ENCODE peak calls at places on chromosomes 11 and 22, in eight cellular contexts. C is trophoblast cell; B is NT2/D1; X is effector memory CD4-positive, alpha-beta T cell; T is CD8-positive, alpha-beta memory T cell; R is adipocyte; M is mammary epithelial cell; Q is A549. V is an unnamed sample. For H3K9me3, the result is how much of the 10 kb centered on the place peaks cover.

GRCh38 chr11:117511483-117511934 is 183.9 kb downstream of the CEP164 start:
- DNase-seq in X (no peak), R (no peak), Q (no peak), M (no peak), C (peak), B (no peak), T (no peak), V (no peak)

GRCh38 chr11:28939381-28939780 is 831.2 kb downstream of the METTL15 start:
- DNase-seq in R (no peak), C (no peak), Q (no peak), T (no peak), X (no peak), B (no peak), M (no peak), V (no peak)

GRCh38 chr11:132263231-132263630 is 892.8 kb downstream of the NTM start:
- DNase-seq in M (no peak), Q (no peak), C (no peak), T (no peak), R (no peak), B (no peak), X (no peak), V (no peak)

GRCh38 chr11:109426442-109426841 is 4.5 kb downstream of the C11orf87 start:
- DNase-seq in R (no peak), M (peak), T (no peak), X (no peak), B (no peak), Q (no peak), C (peak), V (no peak)

GRCh38 chr22:27215826-27216320 is 558.5 kb downstream of the MIAT start:
- DNase-seq in M (no peak), B (no peak), X (no peak), Q (no peak), C (no peak), R (no peak), T (no peak), V (no peak)

GRCh38 chr11:42870480-42870879 is 441.3 kb upstream of the API5 start:
- DNase-seq in X (no peak), T (no peak), B (no peak), M (no peak), Q (no peak), R (no peak), C (peak), V (no peak)

GRCh38 chr22:49286236-49286760 is 541.4 kb downstream of the BRD1 start:
- DNase-seq in T (no peak), M (no peak), Q (no peak), R (no peak), X (no peak), C (no peak), B (no peak), V (no peak)

GRCh38 chr11:65403607-65404121 is 17.2 kb downstream of the FRMD8 start:
- DNase-seq in B (no peak), C (no peak), R (no peak), Q (no peak), X (no peak), M (no peak), T (no peak), V (no peak)

GRCh38 chr22:25346859-25347751 is 127.7 kb downstream of the CRYBB2 start:
- DNase-seq in B (no peak), Q (no peak), R (peak), C (no peak), M (no peak), T (no peak), X (no peak), V (no peak)

GRCh38 chr22:42282943-42283287 is 12.5 kb upstream of the TCF20 start:
- DNase-seq in T (no peak), C (no peak), B (no peak), R (no peak), Q (no peak), X (no peak), M (no peak), V (no peak)

GRCh38 chr11:83409891-83410290 is 123.7 kb upstream of the CCDC90B start:
- DNase-seq in X (no peak), M (no peak), Q (no peak), C (no peak), B (no peak), T (no peak), R (no peak), V (no peak)

GRCh38 chr22:46023558-46023981 is 46.6 kb upstream of the WNT7B start:
- DNase-seq in R (no peak), M (no peak), T (no peak), X (no peak), B (no peak), C (peak), Q (no peak), V (no peak)

GRCh38 chr11:57434640-57435546 is 8.0 kb upstream of the SLC43A3 start:
- DNase-seq in T (no peak), C (peak), Q (peak), M (peak), R (peak), B (no peak), X (no peak), V (no peak)

GRCh38 chr11:63558459-63559157 is 4.6 kb downstream of the PLAAT2 start:
- DNase-seq in B (no peak), C (no peak), X (no peak), M (no peak), T (no peak), Q (no peak), R (no peak), V (no peak)

GRCh38 chr22:36330655-36331305 is 57.0 kb downstream of the MYH9 start:
- DNase-seq in M (no peak), C (peak), Q (no peak), T (no peak), X (peak), R (peak), B (no peak), V (no peak)

GRCh38 chr11:20235164-20235563 is 74.9 kb upstream of the DBX1 start:
- DNase-seq in R (no peak), T (no peak), C (no peak), M (no peak), Q (no peak), X (no peak), B (no peak), V (no peak)

GRCh38 chr22:19106886-19107729 is 15.1 kb downstream of the DGCR2 start:
- DNase-seq in B (no peak), M (no peak), X (no peak), R (no peak), C (no peak), T (no peak), Q (no peak), V (no peak)

GRCh38 chr11:121965330-121965729 is 150.7 kb downstream of the BLID start:
- DNase-seq in R (peak), T (no peak), Q (no peak), B (no peak), C (no peak), M (peak), X (no peak), V (no peak)

GRCh38 chr11:134950692-134951304 is 538.8 kb upstream of the B3GAT1 start:
- DNase-seq in C (no peak), B (no peak), T (no peak), Q (no peak), M (no peak), R (peak), X (no peak), V (no peak)

GRCh38 chr22:23397008-23397617 is 183.0 kb downstream of the IGLL1 start:
- DNase-seq in T (no peak), Q (no peak), X (no peak), R (no peak), M (no peak), B (no peak), C (no peak), V (no peak)

GRCh38 chr22:22678970-22679369 is 34.6 kb downstream of the GGTLC2 start:
- DNase-seq in M (no peak), B (no peak), X (no peak), T (no peak), Q (no peak), C (no peak), R (no peak), V (no peak)

GRCh38 chr22:37631448-37632173 is 7.9 kb upstream of the SH3BP1 start:
- DNase-seq in T (peak), B (no peak), R (no peak), M (no peak), C (no peak), Q (no peak), X (no peak), V (no peak)

GRCh38 chr22:40703731-40704130 is 24.4 kb downstream of the MCHR1 start:
- DNase-seq in B (no peak), T (no peak), Q (no peak), M (no peak), X (no peak), C (no peak), R (peak), V (no peak)

GRCh38 chr22:49838771-49839717 is 11.4 kb upstream of the BRD1 start:
- DNase-seq in Q (no peak), T (peak), X (peak), B (no peak), R (no peak), M (peak), C (peak), V (peak)

GRCh38 chr11:33375688-33376311 is 118.6 kb downstream of the HIPK3 start:
- DNase-seq in T (no peak), R (peak), C (no peak), X (no peak), M (peak), Q (peak), B (no peak), V (no peak)

GRCh38 chr11:113322158-113322557 is 7.8 kb downstream of the TTC12 start:
- DNase-seq in C (no peak), Q (no peak), M (no peak), B (no peak), T (no peak), R (no peak), X (no peak), V (no peak)

GRCh38 chr22:37235897-37236607 is 8.0 kb downstream of the RAC2 start:
- DNase-seq in X (no peak), B (no peak), T (no peak), M (no peak), Q (no peak), C (no peak), R (no peak), V (no peak)

GRCh38 chr22:46397951-46398350 is 62.4 kb downstream of the TRMU start:
- DNase-seq in T (no peak), X (no peak), B (no peak), Q (no peak), C (no peak), R (no peak), M (no peak), V (no peak)

GRCh38 chr11:44766112-44766971 is 39.6 kb downstream of the TSPAN18 start:
- DNase-seq in B (no peak), R (peak), T (no peak), C (no peak), M (no peak), Q (no peak), X (no peak), V (no peak)

GRCh38 chr11:107591446-107592236 is 694 bp downstream of the ELMOD1 start:
- DNase-seq in T (no peak), X (no peak), M (peak), R (peak), C (peak), Q (peak), B (no peak), V (peak)

GRCh38 chr11:11000546-11001283 is 142.9 kb upstream of the ZBED5 start:
- DNase-seq in T (no peak), Q (no peak), C (peak), X (no peak), R (no peak), B (no peak), M (no peak), V (no peak)

GRCh38 chr11:133355095-133355494 is 177.2 kb downstream of the OPCML start:
- DNase-seq in T (no peak), Q (no peak), R (no peak), X (no peak), M (peak), B (no peak), C (no peak), V (no peak)

GRCh38 chr11:133354069-133354468 is 178.2 kb downstream of the OPCML start:
- DNase-seq in R (no peak), M (no peak), B (no peak), Q (no peak), C (no peak), X (no peak), T (no peak), V (no peak)

GRCh38 chr11:133347988-133348387 is 184.3 kb downstream of the OPCML start:
- DNase-seq in B (no peak), C (no peak), Q (no peak), M (peak), T (no peak), X (no peak), R (no peak), V (no peak)

DNA sequence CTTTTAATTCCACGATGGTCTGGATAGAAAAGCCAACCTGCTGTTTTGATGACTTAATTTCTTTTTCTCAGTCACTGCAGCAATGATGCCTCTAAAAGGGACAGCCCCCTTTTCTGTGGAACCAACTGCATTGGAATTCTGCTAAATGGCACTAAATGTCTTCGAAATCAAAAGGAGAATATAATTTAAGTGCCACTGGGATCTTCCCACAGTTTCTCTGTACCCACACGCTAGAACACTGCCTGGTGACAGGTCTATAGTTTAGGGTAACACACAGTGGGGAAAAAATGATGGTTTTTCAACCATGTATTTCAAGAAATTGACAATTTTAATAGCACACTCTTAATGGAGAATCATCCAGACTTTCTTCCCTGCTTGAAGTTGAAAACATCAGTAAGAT is 182.3 kb downstream of the OPCML start:
- DNase-seq in B (no peak), C (no peak), X (no peak), T (no peak), R (no peak), M (no peak), Q (no peak), V (no peak)
- H3K9me3 ChIP-seq in B (under half), C (under half), X (under half), T (under half), R (under half), M (under half), Q (under half), V (under half)

GRCh38 chr11:3994030-3994640 is 100.5 kb upstream of the RRM1 start:
- DNase-seq in M (peak), Q (no peak), X (no peak), R (no peak), C (no peak), B (no peak), T (no peak), V (no peak)

GRCh38 chr11:3995307-3995706 is 99.3 kb upstream of the RRM1 start:
- DNase-seq in B (no peak), C (no peak), T (no peak), M (no peak), Q (no peak), X (no peak), R (no peak), V (no peak)

GRCh38 chr11:3989891-3990290 is 104.7 kb upstream of the RRM1 start:
- DNase-seq in T (no peak), R (no peak), X (no peak), C (no peak), M (no peak), Q (no peak), B (no peak), V (no peak)

GRCh38 chr11:3990406-3990805 is 104.2 kb upstream of the RRM1 start:
- DNase-seq in Q (no peak), B (no peak), M (no peak), R (no peak), T (no peak), X (no peak), C (no peak), V (no peak)

GRCh38 chr11:3992964-3993363 is 101.6 kb upstream of the RRM1 start:
- DNase-seq in X (no peak), R (no peak), Q (no peak), T (no peak), B (no peak), C (no peak), M (no peak), V (no peak)
- H3K9me3 ChIP-seq in X (under half), R (under half), Q (under half), T (under half), B (under half), C (under half), M (under half), V (under half)

GRCh38 chr11:37504066-37504611 is 906.1 kb upstream of the RAG2 start:
- DNase-seq in Q (no peak), B (no peak), T (no peak), R (peak), M (peak), C (peak), X (no peak), V (no peak)
- H3K9me3 ChIP-seq in Q (under half), B (under half), T (under half), R (under half), M (under half), C (under half), X (under half), V (under half)

DNA sequence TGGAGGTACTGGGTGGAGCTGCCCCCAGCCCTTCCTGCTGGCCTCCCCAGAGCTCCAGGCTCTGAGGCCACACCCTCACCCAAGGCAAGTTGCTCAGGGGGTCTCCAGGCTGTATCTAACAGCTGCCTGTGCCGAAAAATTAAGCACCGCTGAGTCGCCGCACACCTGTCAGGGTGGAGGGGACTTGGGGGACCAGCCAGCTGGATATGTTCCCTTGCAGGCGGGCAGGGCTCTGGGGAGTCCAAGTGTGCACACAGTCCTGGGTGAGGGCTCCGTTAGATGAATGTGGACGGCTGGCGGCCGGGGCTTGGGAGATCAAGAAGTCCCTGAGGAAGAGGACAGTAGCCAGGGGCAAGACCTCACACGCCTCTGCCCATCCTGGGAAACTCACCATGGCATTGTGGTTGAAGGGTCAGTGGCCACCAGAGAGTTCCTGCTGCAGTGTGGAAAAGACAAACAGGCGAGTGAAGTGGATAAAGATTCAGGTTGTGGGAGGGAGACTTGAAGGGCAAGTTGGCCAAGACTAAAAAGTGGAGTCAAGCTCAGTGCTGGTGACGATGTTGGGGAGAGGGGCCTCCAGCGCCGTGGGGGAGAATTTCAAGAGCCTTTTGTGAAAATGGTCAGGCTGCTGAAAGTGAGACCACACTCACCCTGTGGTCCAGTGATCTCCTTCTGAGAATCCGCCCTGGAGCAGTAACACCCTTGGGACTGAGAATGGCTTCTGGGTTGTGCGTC is 69.6 kb downstream of the CDKN1C start:
- DNase-seq in M (no peak), T (no peak), B (no peak), X (no peak), Q (no peak), C (peak), R (no peak), V (no peak)
- H3K9me3 ChIP-seq in M (under half), T (under half), B (under half), X (under half), Q (under half), C (under half), R (under half), V (under half)

GRCh38 chr22:17845790-17846189 is 71.5 kb upstream of the BID start:
- DNase-seq in R (peak), B (no peak), C (no peak), M (no peak), Q (no peak), T (no peak), X (no peak), V (no peak)

GRCh38 chr22:17845340-17845739 is 71.1 kb upstream of the BID start:
- DNase-seq in X (no peak), Q (no peak), C (peak), R (no peak), T (no peak), M (peak), B (no peak), V (no peak)

GRCh38 chr22:17844150-17844549 is 69.9 kb upstream of the BID start:
- DNase-seq in T (no peak), R (no peak), X (no peak), M (no peak), B (no peak), Q (no peak), C (peak), V (no peak)

GRCh38 chr22:17846326-17846992 is 72.2 kb upstream of the BID start:
- DNase-seq in B (no peak), Q (no peak), R (no peak), M (no peak), X (no peak), C (peak), T (no peak), V (no peak)

DNA sequence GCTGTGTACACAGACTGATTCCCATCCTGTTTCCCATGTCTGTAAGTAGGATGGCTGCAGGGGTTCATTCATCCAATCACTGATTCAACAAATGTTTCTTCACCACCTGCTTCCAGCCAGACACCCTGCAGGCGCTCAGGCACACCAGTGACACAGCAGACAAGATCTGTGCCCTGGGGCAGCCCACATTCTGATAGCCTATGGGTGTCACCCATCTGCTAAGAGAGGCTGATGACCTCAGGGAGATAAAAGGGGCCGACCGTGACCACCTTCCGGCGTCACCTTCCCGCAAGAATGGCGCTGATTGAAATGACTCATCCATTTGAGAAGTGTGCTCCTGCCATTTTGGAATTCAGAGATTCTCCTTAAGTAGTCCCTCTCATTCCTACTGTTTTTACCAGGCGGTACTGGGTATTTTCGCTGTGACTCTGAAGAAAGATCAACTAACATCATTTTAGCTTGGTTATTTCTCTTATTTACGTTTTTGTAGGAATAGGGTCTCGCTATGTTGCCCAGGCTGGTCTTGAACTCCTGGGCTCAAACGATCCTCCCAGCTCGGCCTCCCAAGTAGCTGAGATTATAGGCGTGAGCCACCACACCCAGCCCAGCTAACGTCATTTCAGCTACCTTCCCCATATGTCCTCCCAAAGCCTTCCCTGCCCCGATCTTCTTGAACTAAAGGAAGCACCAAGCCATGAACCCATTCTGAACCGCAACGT is 73.2 kb upstream of the BID start:
- DNase-seq in Q (no peak), C (peak), T (no peak), X (no peak), R (no peak), M (no peak), B (no peak), V (no peak)
- H3K9me3 ChIP-seq in Q (under half), C (under half), T (under half), X (under half), R (under half), M (under half), B (under half), V (under half)

GRCh38 chr11:59560702-59561469 is 49.5 kb downstream of the OR4D9 start:
- DNase-seq in C (peak), B (no peak), M (peak), R (peak), T (peak), X (peak), Q (peak), V (peak)
- H3K9me3 ChIP-seq in C (under half), B (under half), M (under half), R (under half), T (under half), X (under half), Q (under half), V (under half)

DNA sequence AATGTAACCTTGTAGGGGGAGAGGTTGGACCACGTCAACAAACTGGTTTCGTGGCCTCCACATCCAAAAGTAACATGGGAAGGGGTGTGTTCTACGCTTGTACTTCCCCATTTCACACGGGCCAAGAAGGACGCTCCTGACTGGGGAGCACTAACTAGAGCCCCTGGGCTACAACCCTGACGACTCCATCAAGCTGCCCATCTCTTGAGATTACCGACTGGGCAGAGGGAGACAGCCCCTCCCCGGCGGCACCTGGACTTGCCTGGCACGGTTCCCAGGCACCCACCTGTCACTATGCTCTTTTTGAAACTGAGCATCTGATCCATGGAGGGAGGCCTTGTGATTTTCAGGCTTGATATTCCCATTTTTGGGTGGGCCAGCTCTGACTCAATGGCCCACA is 68.5 kb downstream of the SHANK2 start:
- DNase-seq in C (no peak), Q (no peak), T (no peak), M (no peak), R (no peak), B (no peak), X (no peak), V (no peak)
- H3K9me3 ChIP-seq in C (under half), Q (under half), T (under half), M (under half), R (under half), B (under half), X (under half), V (under half)

GRCh38 chr22:47570851-47571250 is 808.4 kb downstream of the TBC1D22A start:
- DNase-seq in Q (no peak), C (no peak), T (no peak), M (no peak), R (no peak), X (no peak), B (no peak), V (no peak)
- H3K9me3 ChIP-seq in Q (under half), C (half or more), T (under half), M (under half), R (under half), X (under half), B (under half), V (under half)